ENCODE peak calls at places on chromosomes 7 and 10, in five cellular contexts. One of them, this sample, is unnamed.

GRCh38 chr7:3439333-3440030 is 138.4 kb downstream of the SDK1 start:
- DNase-seq in GM04503: peak
- DNase-seq in LHCN-M2: peak
- DNase-seq in HL-60: no peak
- DNase-seq in prostate gland: no peak
- DNase-seq in this sample: no peak

GRCh38 chr10:7408003-7408493 is 2.8 kb downstream of the SFMBT2 start:
- DNase-seq in GM04503: no peak
- DNase-seq in LHCN-M2: no peak
- DNase-seq in HL-60: no peak
- DNase-seq in prostate gland: peak
- DNase-seq in this sample: no peak

GRCh38 chr7:98372993-98373392 is 27.9 kb downstream of the BAIAP2L1 start:
- DNase-seq in GM04503: no peak
- DNase-seq in LHCN-M2: peak
- DNase-seq in HL-60: no peak
- DNase-seq in prostate gland: no peak
- DNase-seq in this sample: no peak

GRCh38 chr7:81516898-81517297 is 252.9 kb downstream of the HGF start:
- DNase-seq in GM04503: no peak
- DNase-seq in LHCN-M2: peak
- DNase-seq in HL-60: no peak
- DNase-seq in prostate gland: no peak
- DNase-seq in this sample: no peak

GRCh38 chr10:131646551-131647525 is 254.0 kb upstream of the PPP2R2D start:
- DNase-seq in GM04503: no peak
- DNase-seq in LHCN-M2: no peak
- DNase-seq in HL-60: no peak
- DNase-seq in prostate gland: no peak
- DNase-seq in this sample: no peak

GRCh38 chr10:119445311-119445934 is 97.1 kb downstream of the RGS10 start:
- DNase-seq in GM04503: no peak
- DNase-seq in LHCN-M2: peak
- DNase-seq in HL-60: peak
- DNase-seq in prostate gland: peak
- DNase-seq in this sample: peak

GRCh38 chr7:44239361-44239760 is 38.6 kb downstream of the YKT6 start:
- DNase-seq in GM04503: no peak
- DNase-seq in LHCN-M2: no peak
- DNase-seq in HL-60: no peak
- DNase-seq in prostate gland: no peak
- DNase-seq in this sample: no peak

GRCh38 chr10:110042891-110043290 is 35.1 kb downstream of the ADD3 start:
- DNase-seq in GM04503: no peak
- DNase-seq in LHCN-M2: no peak
- DNase-seq in HL-60: no peak
- DNase-seq in prostate gland: no peak
- DNase-seq in this sample: no peak

GRCh38 chr7:46146454-46147255 is 225.6 kb upstream of the IGFBP3 start:
- DNase-seq in GM04503: peak
- DNase-seq in LHCN-M2: peak
- DNase-seq in HL-60: no peak
- DNase-seq in prostate gland: no peak
- DNase-seq in this sample: no peak

GRCh38 chr7:82578430-82578829 is 134.9 kb upstream of the CACNA2D1 start:
- DNase-seq in GM04503: no peak
- DNase-seq in LHCN-M2: peak
- DNase-seq in HL-60: no peak
- DNase-seq in prostate gland: no peak
- DNase-seq in this sample: no peak

GRCh38 chr7:123599766-123600165 is 1.9 kb upstream of the ASB15 start:
- DNase-seq in GM04503: no peak
- DNase-seq in LHCN-M2: no peak
- DNase-seq in HL-60: no peak
- DNase-seq in prostate gland: no peak
- DNase-seq in this sample: no peak

GRCh38 chr7:101410743-101411476 is 48.2 kb downstream of the COL26A1 start:
- DNase-seq in GM04503: no peak
- DNase-seq in LHCN-M2: peak
- DNase-seq in HL-60: peak
- DNase-seq in prostate gland: peak
- DNase-seq in this sample: peak

GRCh38 chr10:63388421-63389031 is 77.3 kb downstream of the JMJD1C start:
- DNase-seq in GM04503: no peak
- DNase-seq in LHCN-M2: peak
- DNase-seq in HL-60: no peak
- DNase-seq in prostate gland: no peak
- DNase-seq in this sample: no peak

GRCh38 chr10:19256331-19256730 is 207.7 kb downstream of the MALRD1 start:
- DNase-seq in GM04503: no peak
- DNase-seq in LHCN-M2: no peak
- DNase-seq in HL-60: no peak
- DNase-seq in prostate gland: no peak
- DNase-seq in this sample: no peak

GRCh38 chr10:92689663-92690210 is at the start of gene HHEX:
- DNase-seq in GM04503: no peak
- DNase-seq in LHCN-M2: no peak
- DNase-seq in HL-60: peak
- DNase-seq in prostate gland: peak
- DNase-seq in this sample: peak

GRCh38 chr10:100744136-100744979 is 1.0 kb upstream of the PAX2 start:
- DNase-seq in GM04503: no peak
- DNase-seq in LHCN-M2: no peak
- DNase-seq in HL-60: no peak
- DNase-seq in prostate gland: no peak
- DNase-seq in this sample: no peak

GRCh38 chr10:129945941-129946760 is 17.9 kb downstream of the EBF3 start:
- DNase-seq in GM04503: no peak
- DNase-seq in LHCN-M2: peak
- DNase-seq in HL-60: no peak
- DNase-seq in prostate gland: no peak
- DNase-seq in this sample: no peak

GRCh38 chr7:93980744-93981479 is 23.2 kb downstream of the BET1 start:
- DNase-seq in GM04503: no peak
- DNase-seq in LHCN-M2: no peak
- DNase-seq in HL-60: no peak
- DNase-seq in prostate gland: no peak
- DNase-seq in this sample: no peak

GRCh38 chr7:44151679-44152355 is 10.7 kb upstream of the MYL7 start:
- DNase-seq in GM04503: no peak
- DNase-seq in LHCN-M2: no peak
- DNase-seq in HL-60: no peak
- DNase-seq in prostate gland: no peak
- DNase-seq in this sample: no peak

GRCh38 chr7:132295198-132295597 is 281.1 kb downstream of the PLXNA4 start:
- DNase-seq in GM04503: no peak
- DNase-seq in LHCN-M2: no peak
- DNase-seq in HL-60: no peak
- DNase-seq in prostate gland: no peak
- DNase-seq in this sample: no peak

GRCh38 chr10:86613096-86613495 is 41.3 kb upstream of the OPN4 start:
- DNase-seq in GM04503: no peak
- DNase-seq in LHCN-M2: no peak
- DNase-seq in HL-60: no peak
- DNase-seq in prostate gland: no peak
- DNase-seq in this sample: no peak

GRCh38 chr10:61899045-61899444 is 2.5 kb upstream of the ARID5B start:
- DNase-seq in GM04503: no peak
- DNase-seq in LHCN-M2: no peak
- DNase-seq in HL-60: no peak
- DNase-seq in prostate gland: no peak
- DNase-seq in this sample: no peak

GRCh38 chr7:50962962-50963374 is 180.3 kb upstream of the GRB10 start:
- DNase-seq in GM04503: peak
- DNase-seq in LHCN-M2: peak
- DNase-seq in HL-60: no peak
- DNase-seq in prostate gland: peak
- DNase-seq in this sample: no peak

GRCh38 chr7:102045681-102046372 is 228.4 kb downstream of the CUX1 start:
- DNase-seq in GM04503: no peak
- DNase-seq in LHCN-M2: no peak
- DNase-seq in HL-60: peak
- DNase-seq in prostate gland: no peak
- DNase-seq in this sample: no peak

GRCh38 chr7:33716581-33717477 is 188.5 kb upstream of the BMPER start:
- DNase-seq in GM04503: no peak
- DNase-seq in LHCN-M2: peak
- DNase-seq in HL-60: no peak
- DNase-seq in prostate gland: no peak
- DNase-seq in this sample: no peak

GRCh38 chr10:75358835-75359421 is 42.6 kb downstream of the ZNF503 start:
- DNase-seq in GM04503: peak
- DNase-seq in LHCN-M2: peak
- DNase-seq in HL-60: peak
- DNase-seq in prostate gland: no peak
- DNase-seq in this sample: no peak

GRCh38 chr7:107212719-107213118 is 43.9 kb downstream of the HBP1 start:
- DNase-seq in GM04503: no peak
- DNase-seq in LHCN-M2: no peak
- DNase-seq in HL-60: no peak
- DNase-seq in prostate gland: no peak
- DNase-seq in this sample: no peak

GRCh38 chr7:98280791-98281756 is at the start of gene BRI3:
- DNase-seq in GM04503: no peak
- DNase-seq in LHCN-M2: peak
- DNase-seq in HL-60: peak
- DNase-seq in prostate gland: peak
- DNase-seq in this sample: peak

GRCh38 chr7:108016841-108017775 is 14.1 kb upstream of the LAMB1 start:
- DNase-seq in GM04503: no peak
- DNase-seq in LHCN-M2: peak
- DNase-seq in HL-60: no peak
- DNase-seq in prostate gland: no peak
- DNase-seq in this sample: no peak

GRCh38 chr7:6649241-6649961 is 12.3 kb downstream of the ZNF316 start:
- DNase-seq in GM04503: no peak
- DNase-seq in LHCN-M2: no peak
- DNase-seq in HL-60: no peak
- DNase-seq in prostate gland: no peak
- DNase-seq in this sample: no peak

GRCh38 chr10:59382831-59383295 is 20.5 kb upstream of the FAM13C start:
- DNase-seq in GM04503: no peak
- DNase-seq in LHCN-M2: peak
- DNase-seq in HL-60: no peak
- DNase-seq in prostate gland: no peak
- DNase-seq in this sample: no peak

GRCh38 chr7:106050002-106050742 is 61.9 kb downstream of the SYPL1 start:
- DNase-seq in GM04503: peak
- DNase-seq in LHCN-M2: peak
- DNase-seq in HL-60: no peak
- DNase-seq in prostate gland: no peak
- DNase-seq in this sample: no peak

GRCh38 chr7:102895602-102896001 is 17.2 kb upstream of the LRRC17 start:
- DNase-seq in GM04503: no peak
- DNase-seq in LHCN-M2: peak
- DNase-seq in HL-60: no peak
- DNase-seq in prostate gland: no peak
- DNase-seq in this sample: no peak

This sample was measured in activated effector memory CD4-positive, alpha-beta T cell treated with Interleukin-2 at 50 U/mL for 16 hours.